ENCODE peak calls at places on chromosome 22, in eight cellular contexts. L, G, H, T, M, I, Q and V are unnamed samples.

GRCh38 chr22:36197601-36198146 is 3.9 kb downstream of the APOL4 start:
- DNase-seq in L (no peak), G (no peak), H (no peak), T (no peak), M (no peak), I (no peak), Q (no peak), V (peak; percentile 13)

GRCh38 chr22:37193629-37194191 is 5.7 kb upstream of the C1QTNF6 start:
- DNase-seq in L (no peak), G (peak; percentile 91), H (peak; percentile 55), T (no peak), M (no peak), I (no peak), Q (no peak), V (no peak)

GRCh38 chr22:47460870-47461269 is 698.4 kb downstream of the TBC1D22A start:
- DNase-seq in L (no peak), G (no peak), H (no peak), T (no peak), M (no peak), I (no peak), Q (no peak), V (no peak)

GRCh38 chr22:26068571-26068970 is 100.7 kb upstream of the SEZ6L start:
- DNase-seq in L (no peak), G (no peak), H (no peak), T (no peak), M (no peak), I (no peak), Q (no peak), V (no peak)

GRCh38 chr22:29584975-29585374 is 4.1 kb upstream of the NIPSNAP1 start:
- DNase-seq in L (no peak), G (no peak), H (no peak), T (no peak), M (no peak), I (no peak), Q (no peak), V (no peak)

GRCh38 chr22:37454857-37455686 is 27.8 kb upstream of the ELFN2 start:
- DNase-seq in L (peak; percentile 89), G (no peak), H (no peak), T (no peak), M (no peak), I (no peak), Q (no peak), V (no peak)

GRCh38 chr22:49322861-49323622 is 504.6 kb downstream of the BRD1 start:
- DNase-seq in L (no peak), G (no peak), H (no peak), T (no peak), M (no peak), I (no peak), Q (no peak), V (no peak)

GRCh38 chr22:44091751-44092150 is 67.6 kb downstream of the PARVB start:
- DNase-seq in L (no peak), G (no peak), H (no peak), T (no peak), M (no peak), I (no peak), Q (no peak), V (no peak)

GRCh38 chr22:23409976-23410375 is 170.1 kb downstream of the IGLL1 start:
- DNase-seq in L (no peak), G (no peak), H (no peak), T (no peak), M (no peak), I (no peak), Q (no peak), V (no peak)

GRCh38 chr22:23525510-23525909 is 54.6 kb downstream of the IGLL1 start:
- DNase-seq in L (no peak), G (no peak), H (no peak), T (no peak), M (no peak), I (no peak), Q (no peak), V (no peak)